ENCODE peak calls at places on chromosome 13, in eight cellular contexts. One of them, this sample, is unnamed.

GRCh38 chr13:101523154-101523669 is 70.7 kb downstream of the ITGBL1 start:
- DNase-seq in T-helper 17 cell: no peak
- DNase-seq in amniotic stem cell: no peak
- DNase-seq in stromal cell of bone marrow: no peak
- DNase-seq in EL: no peak
- DNase-seq in HFF-Myc: no peak
- DNase-seq in stimulated activated CD8-positive, alpha-beta memory T cell treated with anti-CD3 and anti-CD28 coated beads, Interleukin-4, amount 100 ng/mL, for 1 hour: no peak
- DNase-seq in heart left ventricle: no peak
- DNase-seq in this sample: no peak

GRCh38 chr13:98537740-98538139 is 39.2 kb downstream of the STK24 start:
- DNase-seq in T-helper 17 cell: no peak
- DNase-seq in amniotic stem cell: no peak
- DNase-seq in stromal cell of bone marrow: no peak
- DNase-seq in EL: no peak
- DNase-seq in HFF-Myc: no peak
- DNase-seq in stimulated activated CD8-positive, alpha-beta memory T cell treated with anti-CD3 and anti-CD28 coated beads, Interleukin-4, amount 100 ng/mL, for 1 hour: no peak
- DNase-seq in heart left ventricle: no peak
- DNase-seq in this sample: no peak

GRCh38 chr13:32910530-32910929 is 105.7 kb upstream of the KL start:
- DNase-seq in T-helper 17 cell: no peak
- DNase-seq in amniotic stem cell: no peak
- DNase-seq in stromal cell of bone marrow: no peak
- DNase-seq in EL: no peak
- DNase-seq in HFF-Myc: no peak
- DNase-seq in stimulated activated CD8-positive, alpha-beta memory T cell treated with anti-CD3 and anti-CD28 coated beads, Interleukin-4, amount 100 ng/mL, for 1 hour: no peak
- DNase-seq in heart left ventricle: no peak
- DNase-seq in this sample: no peak

GRCh38 chr13:24032674-24033073 is 127.8 kb upstream of the SPATA13 start:
- DNase-seq in T-helper 17 cell: no peak
- DNase-seq in amniotic stem cell: no peak
- DNase-seq in stromal cell of bone marrow: no peak
- DNase-seq in EL: peak; percentile 26
- DNase-seq in HFF-Myc: no peak
- DNase-seq in stimulated activated CD8-positive, alpha-beta memory T cell treated with anti-CD3 and anti-CD28 coated beads, Interleukin-4, amount 100 ng/mL, for 1 hour: no peak
- DNase-seq in heart left ventricle: no peak
- DNase-seq in this sample: no peak

GRCh38 chr13:67229438-67230242 is 496 bp downstream of the PCDH9 start:
- DNase-seq in T-helper 17 cell: no peak
- DNase-seq in amniotic stem cell: no peak
- DNase-seq in stromal cell of bone marrow: peak; percentile 25
- DNase-seq in EL: peak; percentile 6
- DNase-seq in HFF-Myc: no peak
- DNase-seq in stimulated activated CD8-positive, alpha-beta memory T cell treated with anti-CD3 and anti-CD28 coated beads, Interleukin-4, amount 100 ng/mL, for 1 hour: no peak
- DNase-seq in heart left ventricle: no peak
- DNase-seq in this sample: no peak

GRCh38 chr13:23828866-23829265 is 60.3 kb downstream of the MIPEP start:
- DNase-seq in T-helper 17 cell: no peak
- DNase-seq in amniotic stem cell: no peak
- DNase-seq in stromal cell of bone marrow: peak; percentile 25
- DNase-seq in EL: peak; percentile 47
- DNase-seq in HFF-Myc: no peak
- DNase-seq in stimulated activated CD8-positive, alpha-beta memory T cell treated with anti-CD3 and anti-CD28 coated beads, Interleukin-4, amount 100 ng/mL, for 1 hour: no peak
- DNase-seq in heart left ventricle: no peak
- DNase-seq in this sample: no peak

GRCh38 chr13:110826861-110827672 is 87.8 kb downstream of the ANKRD10 start:
- DNase-seq in T-helper 17 cell: no peak
- DNase-seq in amniotic stem cell: no peak
- DNase-seq in stromal cell of bone marrow: no peak
- DNase-seq in EL: no peak
- DNase-seq in HFF-Myc: no peak
- DNase-seq in stimulated activated CD8-positive, alpha-beta memory T cell treated with anti-CD3 and anti-CD28 coated beads, Interleukin-4, amount 100 ng/mL, for 1 hour: no peak
- DNase-seq in heart left ventricle: no peak
- DNase-seq in this sample: no peak

GRCh38 chr13:49733181-49733951 is 42.1 kb upstream of the EBPL start:
- DNase-seq in T-helper 17 cell: no peak
- DNase-seq in amniotic stem cell: no peak
- DNase-seq in stromal cell of bone marrow: no peak
- DNase-seq in EL: no peak
- DNase-seq in HFF-Myc: no peak
- DNase-seq in stimulated activated CD8-positive, alpha-beta memory T cell treated with anti-CD3 and anti-CD28 coated beads, Interleukin-4, amount 100 ng/mL, for 1 hour: no peak
- DNase-seq in heart left ventricle: no peak
- DNase-seq in this sample: no peak

GRCh38 chr13:94858856-94859811 is 146.8 kb upstream of the SOX21 start:
- DNase-seq in T-helper 17 cell: no peak
- DNase-seq in amniotic stem cell: no peak
- DNase-seq in stromal cell of bone marrow: no peak
- DNase-seq in EL: no peak
- DNase-seq in HFF-Myc: peak; percentile 12
- DNase-seq in stimulated activated CD8-positive, alpha-beta memory T cell treated with anti-CD3 and anti-CD28 coated beads, Interleukin-4, amount 100 ng/mL, for 1 hour: no peak
- DNase-seq in heart left ventricle: peak; percentile 64
- DNase-seq in this sample: peak; percentile 28

GRCh38 chr13:108924154-108924940 is 294.9 kb downstream of the MYO16 start:
- DNase-seq in T-helper 17 cell: no peak
- DNase-seq in amniotic stem cell: no peak
- DNase-seq in stromal cell of bone marrow: no peak
- DNase-seq in EL: peak; percentile 16
- DNase-seq in HFF-Myc: no peak
- DNase-seq in stimulated activated CD8-positive, alpha-beta memory T cell treated with anti-CD3 and anti-CD28 coated beads, Interleukin-4, amount 100 ng/mL, for 1 hour: no peak
- DNase-seq in heart left ventricle: no peak
- DNase-seq in this sample: no peak

GRCh38 chr13:38180100-38180499 is 169.6 kb upstream of the UFM1 start:
- DNase-seq in T-helper 17 cell: no peak
- DNase-seq in amniotic stem cell: no peak
- DNase-seq in stromal cell of bone marrow: no peak
- DNase-seq in EL: peak; percentile 73
- DNase-seq in HFF-Myc: no peak
- DNase-seq in stimulated activated CD8-positive, alpha-beta memory T cell treated with anti-CD3 and anti-CD28 coated beads, Interleukin-4, amount 100 ng/mL, for 1 hour: no peak
- DNase-seq in heart left ventricle: no peak
- DNase-seq in this sample: no peak

GRCh38 chr13:58024103-58024502 is 392.6 kb downstream of the PCDH17 start:
- DNase-seq in T-helper 17 cell: no peak
- DNase-seq in amniotic stem cell: no peak
- DNase-seq in stromal cell of bone marrow: no peak
- DNase-seq in EL: no peak
- DNase-seq in HFF-Myc: no peak
- DNase-seq in stimulated activated CD8-positive, alpha-beta memory T cell treated with anti-CD3 and anti-CD28 coated beads, Interleukin-4, amount 100 ng/mL, for 1 hour: no peak
- DNase-seq in heart left ventricle: no peak
- DNase-seq in this sample: no peak